ENCODE peak calls at places on chromosomes 2 and 18, in eight cellular contexts. One of them, this sample, is unnamed.

GRCh38 chr2:217835931-217836881 is 166.6 kb downstream of the TNS1 start:
- DNase-seq in cardiac muscle cell: no peak
- DNase-seq in H9: peak
- DNase-seq in RWPE1: no peak
- DNase-seq in fibroblast of mammary gland: peak
- DNase-seq in uterus: peak
- DNase-seq in dorsolateral prefrontal cortex: no peak
- DNase-seq in glutamatergic neuron: no peak
- DNase-seq in this sample: no peak

GRCh38 chr2:177169810-177170514 is 42.6 kb upstream of the HNRNPA3 start:
- DNase-seq in cardiac muscle cell: no peak
- DNase-seq in H9: no peak
- DNase-seq in RWPE1: peak
- DNase-seq in fibroblast of mammary gland: no peak
- DNase-seq in uterus: no peak
- DNase-seq in dorsolateral prefrontal cortex: no peak
- DNase-seq in glutamatergic neuron: no peak
- DNase-seq in this sample: no peak

GRCh38 chr2:127426501-127427354 is 8.5 kb downstream of the PROC start:
- DNase-seq in cardiac muscle cell: no peak
- DNase-seq in H9: no peak
- DNase-seq in RWPE1: no peak
- DNase-seq in fibroblast of mammary gland: no peak
- DNase-seq in uterus: no peak
- DNase-seq in dorsolateral prefrontal cortex: no peak
- DNase-seq in glutamatergic neuron: no peak
- DNase-seq in this sample: no peak

GRCh38 chr2:73053316-73054114 is 18.0 kb downstream of the SFXN5 start:
- DNase-seq in cardiac muscle cell: no peak
- DNase-seq in H9: no peak
- DNase-seq in RWPE1: no peak
- DNase-seq in fibroblast of mammary gland: peak
- DNase-seq in uterus: peak
- DNase-seq in dorsolateral prefrontal cortex: no peak
- DNase-seq in glutamatergic neuron: no peak
- DNase-seq in this sample: no peak

GRCh38 chr2:122927710-122928249 is 1097.3 kb upstream of the CNTNAP5 start:
- DNase-seq in cardiac muscle cell: no peak
- DNase-seq in H9: no peak
- DNase-seq in RWPE1: no peak
- DNase-seq in fibroblast of mammary gland: no peak
- DNase-seq in uterus: no peak
- DNase-seq in dorsolateral prefrontal cortex: no peak
- DNase-seq in glutamatergic neuron: no peak
- DNase-seq in this sample: no peak

GRCh38 chr2:43025709-43026290 is 200.6 kb downstream of the ZFP36L2 start:
- DNase-seq in cardiac muscle cell: no peak
- DNase-seq in H9: no peak
- DNase-seq in RWPE1: no peak
- DNase-seq in fibroblast of mammary gland: no peak
- DNase-seq in uterus: no peak
- DNase-seq in dorsolateral prefrontal cortex: no peak
- DNase-seq in glutamatergic neuron: no peak
- DNase-seq in this sample: peak

GRCh38 chr2:234963785-234964615 is 12.2 kb downstream of the SH3BP4 start:
- DNase-seq in cardiac muscle cell: no peak
- DNase-seq in H9: no peak
- DNase-seq in RWPE1: peak
- DNase-seq in fibroblast of mammary gland: peak
- DNase-seq in uterus: peak
- DNase-seq in dorsolateral prefrontal cortex: peak
- DNase-seq in glutamatergic neuron: no peak
- DNase-seq in this sample: no peak

GRCh38 chr2:158325031-158325781 is 131.3 kb downstream of the CCDC148 start:
- DNase-seq in cardiac muscle cell: no peak
- DNase-seq in H9: no peak
- DNase-seq in RWPE1: peak
- DNase-seq in fibroblast of mammary gland: peak
- DNase-seq in uterus: no peak
- DNase-seq in dorsolateral prefrontal cortex: no peak
- DNase-seq in glutamatergic neuron: no peak
- DNase-seq in this sample: no peak

GRCh38 chr2:239309398-239310245 is 91.2 kb downstream of the HDAC4 start:
- DNase-seq in cardiac muscle cell: no peak
- DNase-seq in H9: peak
- DNase-seq in RWPE1: no peak
- DNase-seq in fibroblast of mammary gland: no peak
- DNase-seq in uterus: peak
- DNase-seq in dorsolateral prefrontal cortex: peak
- DNase-seq in glutamatergic neuron: no peak
- DNase-seq in this sample: peak

GRCh38 chr2:172823451-172823850 is 87.8 kb downstream of the RAPGEF4 start:
- DNase-seq in cardiac muscle cell: no peak
- DNase-seq in H9: no peak
- DNase-seq in RWPE1: no peak
- DNase-seq in fibroblast of mammary gland: no peak
- DNase-seq in uterus: no peak
- DNase-seq in dorsolateral prefrontal cortex: no peak
- DNase-seq in glutamatergic neuron: no peak
- DNase-seq in this sample: no peak

GRCh38 chr2:23803275-23803964 is 123.5 kb downstream of the ATAD2B start:
- DNase-seq in cardiac muscle cell: no peak
- DNase-seq in H9: no peak
- DNase-seq in RWPE1: peak
- DNase-seq in fibroblast of mammary gland: peak
- DNase-seq in uterus: no peak
- DNase-seq in dorsolateral prefrontal cortex: no peak
- DNase-seq in glutamatergic neuron: no peak
- DNase-seq in this sample: no peak

GRCh38 chr2:214809751-214810564 is 475 bp upstream of the BARD1 start:
- DNase-seq in cardiac muscle cell: peak
- DNase-seq in H9: peak
- DNase-seq in RWPE1: peak
- DNase-seq in fibroblast of mammary gland: peak
- DNase-seq in uterus: peak
- DNase-seq in dorsolateral prefrontal cortex: peak
- DNase-seq in glutamatergic neuron: peak
- DNase-seq in this sample: peak

GRCh38 chr2:113175101-113175628 is 1.4 kb downstream of the PSD4 start:
- DNase-seq in cardiac muscle cell: no peak
- DNase-seq in H9: no peak
- DNase-seq in RWPE1: no peak
- DNase-seq in fibroblast of mammary gland: no peak
- DNase-seq in uterus: no peak
- DNase-seq in dorsolateral prefrontal cortex: no peak
- DNase-seq in glutamatergic neuron: no peak
- DNase-seq in this sample: no peak

GRCh38 chr2:21183726-21184125 is 60.0 kb downstream of the TDRD15 start:
- DNase-seq in cardiac muscle cell: no peak
- DNase-seq in H9: no peak
- DNase-seq in RWPE1: no peak
- DNase-seq in fibroblast of mammary gland: no peak
- DNase-seq in uterus: no peak
- DNase-seq in dorsolateral prefrontal cortex: no peak
- DNase-seq in glutamatergic neuron: no peak
- DNase-seq in this sample: no peak

GRCh38 chr2:59693176-59693959 is 860.1 kb downstream of the BCL11A start:
- DNase-seq in cardiac muscle cell: peak
- DNase-seq in H9: no peak
- DNase-seq in RWPE1: no peak
- DNase-seq in fibroblast of mammary gland: no peak
- DNase-seq in uterus: no peak
- DNase-seq in dorsolateral prefrontal cortex: no peak
- DNase-seq in glutamatergic neuron: no peak
- DNase-seq in this sample: no peak

GRCh38 chr18:58699551-58699950 is 28.3 kb downstream of the MALT1 start:
- DNase-seq in cardiac muscle cell: peak
- DNase-seq in H9: no peak
- DNase-seq in RWPE1: no peak
- DNase-seq in fibroblast of mammary gland: peak
- DNase-seq in uterus: no peak
- DNase-seq in dorsolateral prefrontal cortex: no peak
- DNase-seq in glutamatergic neuron: no peak
- DNase-seq in this sample: no peak

GRCh38 chr18:44687421-44687820 is 6.7 kb downstream of the SETBP1 start:
- DNase-seq in cardiac muscle cell: no peak
- DNase-seq in H9: no peak
- DNase-seq in RWPE1: no peak
- DNase-seq in fibroblast of mammary gland: peak
- DNase-seq in uterus: no peak
- DNase-seq in dorsolateral prefrontal cortex: no peak
- DNase-seq in glutamatergic neuron: no peak
- DNase-seq in this sample: no peak

GRCh38 chr2:205017381-205017780 is 472.1 kb downstream of the PARD3B start:
- DNase-seq in cardiac muscle cell: no peak
- DNase-seq in H9: no peak
- DNase-seq in RWPE1: no peak
- DNase-seq in fibroblast of mammary gland: no peak
- DNase-seq in uterus: no peak
- DNase-seq in dorsolateral prefrontal cortex: no peak
- DNase-seq in glutamatergic neuron: no peak
- DNase-seq in this sample: no peak

GRCh38 chr18:49814147-49814499 is 790 bp upstream of the ACAA2 start:
- DNase-seq in cardiac muscle cell: peak
- DNase-seq in H9: peak
- DNase-seq in RWPE1: peak
- DNase-seq in fibroblast of mammary gland: peak
- DNase-seq in uterus: peak
- DNase-seq in dorsolateral prefrontal cortex: peak
- DNase-seq in glutamatergic neuron: peak
- DNase-seq in this sample: no peak

GRCh38 chr18:31401156-31402025 is 24.8 kb downstream of the DSG4 start:
- DNase-seq in cardiac muscle cell: no peak
- DNase-seq in H9: no peak
- DNase-seq in RWPE1: no peak
- DNase-seq in fibroblast of mammary gland: no peak
- DNase-seq in uterus: no peak
- DNase-seq in dorsolateral prefrontal cortex: no peak
- DNase-seq in glutamatergic neuron: no peak
- DNase-seq in this sample: no peak

GRCh38 chr18:13371689-13372404 is 153.3 kb downstream of the LDLRAD4 start:
- DNase-seq in cardiac muscle cell: no peak
- DNase-seq in H9: no peak
- DNase-seq in RWPE1: no peak
- DNase-seq in fibroblast of mammary gland: no peak
- DNase-seq in uterus: no peak
- DNase-seq in dorsolateral prefrontal cortex: no peak
- DNase-seq in glutamatergic neuron: no peak
- DNase-seq in this sample: no peak

GRCh38 chr18:56869189-56869777 is 218.1 kb downstream of the WDR7 start:
- DNase-seq in cardiac muscle cell: peak
- DNase-seq in H9: no peak
- DNase-seq in RWPE1: peak
- DNase-seq in fibroblast of mammary gland: peak
- DNase-seq in uterus: no peak
- DNase-seq in dorsolateral prefrontal cortex: no peak
- DNase-seq in glutamatergic neuron: no peak
- DNase-seq in this sample: no peak
- TF ChIP-seq CTCF in cardiac muscle cell: peak
- TF ChIP-seq CTCF in H9: peak
- TF ChIP-seq CTCF in RWPE1: peak
- TF ChIP-seq CTCF in fibroblast of mammary gland: peak
- TF ChIP-seq CTCF in uterus: peak
- TF ChIP-seq CTCF in dorsolateral prefrontal cortex: peak
- TF ChIP-seq CTCF in glutamatergic neuron: peak
- TF ChIP-seq CTCF in this sample: peak

DNA sequence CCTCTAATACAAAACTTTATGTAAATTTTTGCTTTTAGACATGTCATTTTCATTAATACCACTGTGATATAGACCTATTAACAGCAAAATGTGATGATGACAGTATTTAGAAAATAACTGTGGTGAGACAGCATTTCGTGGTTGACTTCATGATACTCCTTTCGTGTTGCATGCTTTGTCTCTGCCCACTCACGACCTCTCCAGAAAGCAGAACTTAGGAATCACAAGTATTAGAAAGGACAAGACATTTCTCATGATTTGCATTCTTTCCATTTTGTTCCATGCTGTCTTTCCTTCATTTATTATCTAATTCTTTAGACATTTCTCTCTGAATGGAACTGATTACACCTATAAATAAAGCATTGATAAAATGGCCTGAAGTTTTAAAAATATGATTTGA is 85.2 kb upstream of the POU3F3 start:
- DNase-seq in cardiac muscle cell: no peak
- DNase-seq in H9: no peak
- DNase-seq in RWPE1: no peak
- DNase-seq in fibroblast of mammary gland: no peak
- DNase-seq in uterus: no peak
- DNase-seq in dorsolateral prefrontal cortex: no peak
- DNase-seq in glutamatergic neuron: no peak
- DNase-seq in this sample: no peak
- TF ChIP-seq CTCF in cardiac muscle cell: no peak
- TF ChIP-seq CTCF in H9: no peak
- TF ChIP-seq CTCF in RWPE1: no peak
- TF ChIP-seq CTCF in fibroblast of mammary gland: no peak
- TF ChIP-seq CTCF in uterus: no peak
- TF ChIP-seq CTCF in dorsolateral prefrontal cortex: no peak
- TF ChIP-seq CTCF in glutamatergic neuron: no peak
- TF ChIP-seq CTCF in this sample: no peak

DNA sequence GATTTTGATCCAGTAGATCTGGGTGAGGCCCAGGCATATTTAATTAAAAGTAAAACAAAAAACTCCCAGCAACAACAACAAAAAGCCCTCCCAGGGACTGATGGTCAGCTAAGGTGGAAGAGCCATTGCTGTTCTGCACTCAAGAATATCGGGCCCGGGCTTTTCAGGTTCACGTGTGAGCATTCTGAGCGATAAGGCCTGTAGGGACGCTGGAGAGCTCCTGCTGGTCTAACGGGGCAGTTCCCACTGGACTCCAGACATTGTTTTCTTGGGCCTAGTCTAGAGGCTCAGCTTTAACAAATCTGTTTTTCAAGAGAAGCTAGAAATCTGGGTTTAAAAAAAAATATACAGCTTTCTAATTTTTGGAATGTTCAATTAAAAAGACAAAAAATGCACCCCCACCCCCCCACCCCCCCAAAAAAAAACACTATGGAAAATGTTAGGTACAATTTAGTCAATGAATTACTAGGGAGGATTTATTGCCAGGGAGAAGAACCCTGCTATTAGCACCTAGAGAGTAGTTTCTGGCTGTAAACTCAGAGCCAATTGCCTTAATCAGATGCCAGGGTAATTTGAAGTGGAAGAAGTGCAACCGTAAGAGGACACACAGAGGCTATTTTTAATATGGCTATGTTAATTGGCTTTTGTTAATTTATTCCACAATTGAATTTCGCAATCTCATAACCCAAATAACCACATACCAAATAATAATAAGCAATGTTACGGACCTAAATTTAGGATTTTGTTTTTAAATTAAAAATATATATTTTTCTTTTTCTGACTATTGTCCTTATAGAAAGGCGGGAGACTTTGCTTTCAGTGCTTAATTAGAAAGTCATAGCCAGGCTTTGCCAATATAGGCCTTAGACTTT is 78.9 kb downstream of the MAP4K4 start:
- DNase-seq in cardiac muscle cell: peak
- DNase-seq in H9: no peak
- DNase-seq in RWPE1: no peak
- DNase-seq in fibroblast of mammary gland: no peak
- DNase-seq in uterus: no peak
- DNase-seq in dorsolateral prefrontal cortex: no peak
- DNase-seq in glutamatergic neuron: peak
- DNase-seq in this sample: no peak
- TF ChIP-seq CTCF in cardiac muscle cell: peak
- TF ChIP-seq CTCF in H9: peak
- TF ChIP-seq CTCF in RWPE1: no peak
- TF ChIP-seq CTCF in fibroblast of mammary gland: peak
- TF ChIP-seq CTCF in uterus: no peak
- TF ChIP-seq CTCF in dorsolateral prefrontal cortex: peak
- TF ChIP-seq CTCF in glutamatergic neuron: no peak
- TF ChIP-seq CTCF in this sample: peak

GRCh38 chr18:74459877-74460276 is 2.8 kb upstream of the DIPK1C start:
- DNase-seq in cardiac muscle cell: no peak
- DNase-seq in H9: peak
- DNase-seq in RWPE1: no peak
- DNase-seq in fibroblast of mammary gland: no peak
- DNase-seq in uterus: no peak
- DNase-seq in dorsolateral prefrontal cortex: no peak
- DNase-seq in glutamatergic neuron: no peak
- DNase-seq in this sample: no peak
- TF ChIP-seq CTCF in cardiac muscle cell: peak
- TF ChIP-seq CTCF in H9: peak
- TF ChIP-seq CTCF in RWPE1: no peak
- TF ChIP-seq CTCF in fibroblast of mammary gland: peak
- TF ChIP-seq CTCF in uterus: no peak
- TF ChIP-seq CTCF in dorsolateral prefrontal cortex: no peak
- TF ChIP-seq CTCF in glutamatergic neuron: peak
- TF ChIP-seq CTCF in this sample: peak

This sample was measured in chondrocyte.